ENCODE peak calls at places on chromosomes 13 and 19, in ten cellular contexts. P is right atrium auricular region, Y is GM13977, G is progenitor cell of endocrine pancreas, Z is thoracic aorta, X is NB4, D is fibroblast of mammary gland, W is heart right ventricle, N is MCF 10A, K is AG10803. S is an unnamed sample.

GRCh38 chr19:42488783-42489521 is 39.3 kb downstream of the CEACAM1 start:
- DNase-seq in N (no peak), Y (no peak), K (no peak), P (no peak), X (no peak), W (no peak), G (no peak), D (no peak), Z (no peak), S (no peak)

GRCh38 chr19:43575955-43576451 is 402 bp downstream of the PINLYP start:
- DNase-seq in G (no peak), N (no peak), Y (no peak), D (no peak), X (no peak), K (no peak), P (no peak), Z (no peak), W (no peak), S (no peak)

GRCh38 chr13:37492741-37493514 is 105.6 kb downstream of the POSTN start:
- DNase-seq in D (peak), X (no peak), N (peak), Z (no peak), W (no peak), G (no peak), K (peak), Y (no peak), P (no peak), S (no peak)

GRCh38 chr19:42203700-42204099 is 13.8 kb downstream of the DEDD2 start:
- DNase-seq in W (no peak), Y (no peak), X (no peak), Z (no peak), D (no peak), P (no peak), G (no peak), K (no peak), N (no peak), S (no peak)

GRCh38 chr19:39347332-39348227 is 5.4 kb downstream of the SAMD4B start:
- DNase-seq in K (no peak), G (no peak), X (no peak), N (no peak), W (no peak), Y (no peak), Z (no peak), D (peak), P (no peak), S (no peak)

GRCh38 chr13:30364133-30364532 is 56.8 kb upstream of the KATNAL1 start:
- DNase-seq in K (no peak), Y (no peak), G (no peak), Z (no peak), D (no peak), X (peak), W (no peak), P (no peak), N (no peak), S (no peak)

GRCh38 chr13:101623469-101624209 is 171.2 kb downstream of the ITGBL1 start:
- DNase-seq in K (no peak), D (peak), Y (no peak), W (no peak), N (peak), X (no peak), Z (no peak), P (no peak), G (no peak), S (no peak)

GRCh38 chr19:55620410-55620809 is 4.0 kb downstream of the ZNF784 start:
- DNase-seq in W (no peak), P (no peak), Y (no peak), N (no peak), D (no peak), X (peak), K (peak), Z (no peak), G (no peak), S (no peak)

GRCh38 chr13:48749699-48750473 is 96.2 kb downstream of the CYSLTR2 start:
- DNase-seq in N (peak), G (peak), Z (peak), K (peak), Y (peak), X (peak), P (peak), W (peak), D (peak), S (peak)

GRCh38 chr13:35947315-35947714 is 183.9 kb downstream of the DCLK1 start:
- DNase-seq in W (no peak), D (no peak), K (no peak), G (no peak), N (no peak), Y (no peak), X (no peak), P (no peak), Z (no peak), S (no peak)

GRCh38 chr19:55384576-55385235 is 614 bp upstream of the TMEM238 start:
- DNase-seq in K (no peak), Z (no peak), G (no peak), Y (no peak), P (no peak), W (no peak), N (no peak), X (peak), D (no peak), S (no peak)

GRCh38 chr13:30998548-30999140 is 66.2 kb downstream of the TEX26 start:
- DNase-seq in X (no peak), P (no peak), K (peak), Y (no peak), W (no peak), G (no peak), D (peak), N (no peak), Z (no peak), S (no peak)

GRCh38 chr19:50465986-50466771 is 10.1 kb upstream of the EMC10 start:
- DNase-seq in N (no peak), Z (no peak), D (no peak), P (no peak), W (no peak), K (no peak), X (no peak), G (peak), Y (no peak), S (no peak)
- TF ChIP-seq CTCF in N (no peak), Z (no peak), D (no peak), P (peak), W (peak), K (peak), X (no peak), G (peak), Y (no peak), S (no peak)

GRCh38 chr13:85737952-85738351 is 61.3 kb downstream of the SLITRK6 start:
- DNase-seq in Y (no peak), G (no peak), W (no peak), N (no peak), K (no peak), X (peak), Z (no peak), P (no peak), D (no peak), S (no peak)
- TF ChIP-seq CTCF in Y (no peak), G (no peak), W (no peak), N (no peak), K (no peak), X (no peak), Z (no peak), P (no peak), D (no peak), S (no peak)

DNA sequence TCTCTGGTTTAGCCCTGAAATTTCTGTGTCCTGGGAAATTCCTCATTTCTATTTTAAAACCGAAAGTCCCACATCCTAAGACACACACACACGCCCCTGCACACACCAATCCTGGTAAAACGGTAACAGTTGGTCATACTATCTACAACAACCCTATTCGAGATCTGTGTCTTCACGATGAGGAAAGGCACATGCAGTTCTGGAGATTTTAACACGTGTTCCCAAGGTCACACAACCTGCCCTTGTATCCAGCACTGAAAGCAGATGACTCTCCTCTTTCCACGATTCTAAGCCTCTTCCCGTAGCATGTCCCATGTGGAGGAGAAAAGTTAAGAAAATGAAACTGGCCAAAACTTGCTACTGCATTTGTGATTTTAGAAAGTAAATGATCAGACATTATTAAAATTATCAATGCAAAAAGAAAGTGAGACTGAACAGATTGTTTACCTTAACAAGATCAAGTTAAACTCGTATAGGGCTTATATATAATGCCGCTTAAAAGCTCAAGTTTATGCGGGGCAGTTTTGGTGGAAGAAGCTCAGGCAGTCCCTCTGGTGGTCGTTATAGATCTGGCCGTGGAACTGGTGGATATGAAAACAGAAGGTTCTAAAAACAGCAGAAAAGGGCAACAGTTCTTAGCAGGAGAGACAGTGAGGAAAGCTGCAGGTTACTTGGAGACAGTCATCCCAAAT is 32.7 kb downstream of the VSTM1 start:
- DNase-seq in K (peak), X (peak), Y (peak), W (no peak), G (no peak), Z (no peak), D (peak), P (no peak), N (peak), S (no peak)
- TF ChIP-seq CTCF in K (peak), X (peak), Y (peak), W (peak), G (peak), Z (no peak), D (peak), P (peak), N (no peak), S (no peak)

DNA sequence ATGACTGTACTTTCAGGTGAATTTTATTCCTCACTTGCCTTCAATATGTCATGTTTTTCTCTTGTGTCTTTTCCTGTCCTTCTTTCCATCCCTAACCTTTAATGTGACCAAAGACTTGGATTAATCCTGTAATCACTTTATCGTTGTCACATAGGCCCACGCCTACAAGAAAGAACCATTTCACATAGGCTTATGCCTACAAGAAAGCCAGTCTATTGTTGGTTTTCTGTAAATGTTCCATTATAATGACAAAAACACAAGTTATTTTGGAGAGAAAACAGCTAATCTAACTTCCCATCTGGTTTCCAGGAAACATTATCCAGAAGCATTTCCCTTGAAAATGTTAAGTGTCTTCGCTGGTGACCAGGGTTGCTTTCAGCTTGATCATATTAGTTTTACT is 708.4 kb downstream of the EFNB2 start:
- DNase-seq in G (no peak), P (no peak), Y (no peak), N (no peak), W (no peak), X (no peak), D (no peak), Z (no peak), K (no peak), S (no peak)
- TF ChIP-seq CTCF in G (no peak), P (no peak), Y (no peak), N (no peak), W (no peak), X (no peak), D (no peak), Z (no peak), K (no peak), S (no peak)

DNA sequence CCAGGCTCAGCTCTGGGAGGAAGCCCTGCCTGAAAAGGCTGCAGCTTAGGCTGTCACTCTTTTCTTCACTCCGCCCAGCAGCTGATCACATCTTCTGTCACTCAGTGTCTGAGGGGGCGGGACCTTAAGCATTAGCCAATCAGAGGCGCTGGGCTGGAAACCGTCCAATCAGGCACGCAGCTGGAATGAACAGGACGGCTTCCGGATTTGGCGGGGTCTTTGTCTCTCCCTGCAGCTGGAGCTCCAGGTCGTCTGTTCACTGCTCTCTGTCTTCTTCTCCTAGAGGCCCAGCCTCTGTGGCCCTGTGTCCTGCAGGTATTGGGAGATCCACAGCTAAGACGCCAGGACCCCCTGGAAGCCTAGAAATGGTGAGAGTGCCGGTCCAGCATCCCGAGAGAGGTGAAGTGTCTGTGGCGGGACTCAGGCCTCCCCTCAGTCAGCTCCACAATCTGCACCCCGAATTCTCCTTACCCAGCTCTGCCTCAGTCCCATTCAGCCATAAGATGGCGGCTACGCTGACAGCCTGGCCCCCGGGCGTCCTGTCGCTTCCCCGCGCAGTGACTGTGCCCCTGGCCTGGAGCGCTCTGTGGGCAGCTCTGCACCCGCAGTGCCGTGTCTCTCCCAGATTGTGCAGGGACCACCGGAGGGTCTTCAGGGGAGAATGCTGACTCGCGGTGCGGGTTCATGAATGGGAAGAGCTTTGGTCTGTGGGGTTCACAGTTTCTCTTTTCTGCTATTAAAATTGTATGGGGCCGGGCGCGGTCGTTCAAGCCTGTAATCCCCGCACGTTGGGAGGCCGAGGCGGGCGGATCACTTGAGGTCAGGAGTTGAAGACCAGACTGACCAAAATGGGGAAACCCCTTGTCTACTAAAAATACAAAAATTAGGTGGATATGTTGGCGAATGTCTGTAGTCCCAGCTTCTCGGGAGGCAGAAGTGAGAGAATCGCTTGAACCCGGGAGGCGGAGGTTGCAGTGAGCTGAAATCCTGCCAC is at the start of gene ZNF66:
- DNase-seq in G (peak), W (peak), D (peak), Y (peak), X (peak), P (peak), N (peak), Z (peak), K (peak), S (peak)
- TF ChIP-seq CTCF in G (no peak), W (no peak), D (no peak), Y (no peak), X (no peak), P (no peak), N (no peak), Z (no peak), K (no peak), S (no peak)

GRCh38 chr13:81171065-81171647 is 830.2 kb upstream of the SPRY2 start:
- DNase-seq in D (peak), P (no peak), Z (no peak), W (no peak), Y (no peak), X (peak), N (peak), K (peak), G (no peak), S (no peak)
- TF ChIP-seq CTCF in D (peak), P (peak), Z (no peak), W (peak), Y (peak), X (no peak), N (peak), K (peak), G (peak), S (no peak)

GRCh38 chr19:54189668-54190502 is 505 bp upstream of the MBOAT7 start:
- DNase-seq in X (peak), P (peak), K (peak), G (peak), W (peak), Z (peak), Y (peak), N (peak), D (peak), S (peak)

GRCh38 chr19:54190942-54191670 is at the start of gene TSEN34:
- DNase-seq in K (peak), G (peak), N (peak), Z (no peak), W (no peak), D (peak), P (no peak), Y (peak), X (peak), S (peak)

GRCh38 chr19:54188224-54188871 is 1.0 kb downstream of the MBOAT7 start:
- DNase-seq in G (no peak), W (no peak), Z (no peak), P (no peak), X (peak), D (peak), Y (no peak), K (peak), N (peak), S (no peak)

GRCh38 chr19:54190503-54190941 is 586 bp upstream of the TSEN34 start:
- DNase-seq in G (peak), Y (peak), K (peak), X (peak), Z (peak), P (peak), D (peak), W (peak), N (peak), S (peak)

DNA sequence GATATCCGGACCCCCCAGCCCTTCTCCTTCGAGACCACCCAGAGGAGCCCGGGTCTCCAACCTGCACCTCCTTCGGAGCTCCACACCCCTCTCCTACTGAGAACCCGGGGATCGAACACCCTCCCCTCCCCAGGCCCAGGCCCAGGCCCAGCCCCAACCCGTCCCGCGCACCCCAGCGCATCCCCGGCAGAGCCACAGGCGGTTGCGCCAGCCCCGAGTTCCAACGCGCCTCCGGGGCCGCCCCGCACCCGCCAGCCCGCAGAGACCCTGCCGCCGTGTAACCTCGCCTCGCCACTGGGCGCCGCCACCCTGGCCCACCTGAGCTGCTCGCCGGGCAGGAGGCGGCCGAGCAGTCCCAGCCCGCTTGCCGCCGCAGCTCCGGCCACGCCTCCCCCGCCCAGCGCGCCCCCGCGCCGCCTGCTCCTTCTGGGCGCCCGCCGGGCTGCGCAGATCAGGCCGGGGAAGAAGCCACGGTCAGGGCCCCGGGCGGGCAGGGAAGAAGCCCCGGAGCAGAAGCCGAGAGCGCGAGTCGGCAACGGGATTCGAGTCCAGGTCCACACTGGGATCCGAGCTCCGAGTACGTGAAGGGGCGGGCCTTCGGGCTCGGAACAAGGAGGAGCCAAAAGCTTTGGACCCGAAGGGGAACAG is at the start of gene MBOAT7:
- DNase-seq in G (peak), P (no peak), Y (peak), D (no peak), W (no peak), Z (no peak), N (no peak), X (no peak), K (no peak), S (no peak)
- TF ChIP-seq CTCF in G (peak), P (peak), Y (peak), D (no peak), W (peak), Z (peak), N (no peak), X (no peak), K (no peak), S (no peak)

S was measured in coronary artery.